ENCODE peak calls at places on chromosomes 2 and 18, in six cellular contexts. C is neural crest cell; K is NCI-H1105; O is fibroblast of mammary gland; F is activated CD8-positive, alpha-beta memory T cell treated with anti-CD3 and anti-CD28 coated beads for 1 hour; R is activated T-helper 1 cell treated with anti-CD3 and anti-CD28 coated beads, Interleukin-2, amount 50 U/mL, for 16 hours. G is an unnamed sample.

GRCh38 chr2:100235098-100235497 is 87.2 kb downstream of the LONRF2 start:
- DNase-seq in K (no peak), F (peak), C (no peak), O (no peak), R (no peak), G (peak)

GRCh38 chr18:295756-296155 is 27.9 kb upstream of the THOC1 start:
- DNase-seq in O (peak), C (no peak), R (no peak), K (no peak), F (no peak), G (no peak)

GRCh38 chr2:160836755-160837154 is 323.5 kb upstream of the TANK start:
- DNase-seq in C (no peak), R (no peak), K (no peak), F (no peak), O (peak), G (no peak)

GRCh38 chr2:84841577-84841976 is 39.3 kb downstream of the TRABD2A start:
- DNase-seq in F (no peak), R (no peak), O (no peak), K (no peak), C (no peak), G (peak)

GRCh38 chr2:112646791-112647720 is 1.3 kb downstream of the SLC20A1 start:
- DNase-seq in K (peak), C (peak), R (no peak), O (no peak), F (no peak), G (no peak)

GRCh38 chr2:100857915-100858314 is 38.0 kb downstream of the NPAS2 start:
- DNase-seq in C (no peak), F (no peak), O (peak), R (no peak), K (no peak), G (no peak)

GRCh38 chr2:29733945-29734344 is 187.4 kb downstream of the ALK start:
- DNase-seq in F (no peak), O (no peak), K (no peak), R (no peak), C (no peak), G (no peak)

GRCh38 chr18:78740876-78741275 is 238.7 kb upstream of the SALL3 start:
- DNase-seq in R (no peak), C (no peak), F (no peak), K (no peak), O (no peak), G (no peak)

GRCh38 chr2:10137053-10137843 is 14.7 kb downstream of the RRM2 start:
- DNase-seq in F (no peak), O (no peak), R (no peak), K (no peak), C (no peak), G (no peak)

GRCh38 chr18:44609210-44609941 is 71.3 kb upstream of the SETBP1 start:
- DNase-seq in F (no peak), K (no peak), O (no peak), C (no peak), R (no peak), G (no peak)

GRCh38 chr2:70541481-70542020 is 12.1 kb downstream of the TGFA start:
- DNase-seq in K (no peak), C (no peak), R (no peak), O (no peak), F (no peak), G (no peak)

GRCh38 chr2:38601061-38601460 is 1.7 kb downstream of the HNRNPLL start:
- DNase-seq in K (no peak), O (no peak), F (no peak), R (no peak), C (no peak), G (no peak)

GRCh38 chr2:241702405-241703127 is 727 bp downstream of the ING5 start:
- DNase-seq in C (peak), K (peak), O (no peak), R (peak), F (peak), G (peak)

GRCh38 chr2:224947566-224947965 is 94.7 kb downstream of the DOCK10 start:
- DNase-seq in F (no peak), R (no peak), O (no peak), K (no peak), C (no peak), G (no peak)

GRCh38 chr2:136135924-136136906 is 18.3 kb upstream of the CXCR4 start:
- DNase-seq in K (peak), F (peak), C (no peak), O (no peak), R (peak), G (peak)

GRCh38 chr2:23533014-23533730 is 148.2 kb downstream of the KLHL29 start:
- DNase-seq in O (no peak), K (peak), R (no peak), C (no peak), F (no peak), G (no peak)

GRCh38 chr2:25109822-25110221 is 58.6 kb downstream of the POMC start:
- DNase-seq in O (no peak), F (no peak), K (no peak), C (no peak), R (no peak), G (no peak)

GRCh38 chr2:37343537-37344434 is 644 bp upstream of the QPCT start:
- DNase-seq in F (no peak), R (no peak), C (no peak), K (no peak), O (peak), G (no peak)

GRCh38 chr18:29003194-29003593 is 826.3 kb upstream of the CDH2 start:
- DNase-seq in C (no peak), F (no peak), R (no peak), K (peak), O (no peak), G (no peak)

GRCh38 chr2:66440692-66441091 is 5.8 kb downstream of the MEIS1 start:
- DNase-seq in F (no peak), K (no peak), C (no peak), O (peak), R (no peak), G (no peak)

GRCh38 chr2:158676696-158677095 is 118.4 kb upstream of the DAPL1 start:
- DNase-seq in F (no peak), R (no peak), O (no peak), C (no peak), K (no peak), G (no peak)

GRCh38 chr2:128799284-128799552 is 480.6 kb upstream of the HS6ST1 start:
- DNase-seq in K (no peak), F (no peak), R (no peak), C (no peak), O (no peak), G (no peak)

GRCh38 chr2:111534816-111535803 is 348.9 kb downstream of the ANAPC1 start:
- DNase-seq in C (no peak), O (peak), K (no peak), R (no peak), F (no peak), G (peak)

GRCh38 chr2:13819896-13820295 is 812.6 kb upstream of the LRATD1 start:
- DNase-seq in K (no peak), R (no peak), C (no peak), F (no peak), O (peak), G (no peak)

GRCh38 chr2:33133436-33133835 is 186.7 kb downstream of the LTBP1 start:
- DNase-seq in R (no peak), C (no peak), K (no peak), O (peak), F (no peak), G (no peak)

GRCh38 chr2:165238295-165238694 is 919 bp upstream of the SCN2A start:
- DNase-seq in F (no peak), R (no peak), K (no peak), C (peak), O (peak), G (no peak)

GRCh38 chr18:48989304-48990284 is 38.8 kb upstream of the SMAD7 start:
- DNase-seq in F (no peak), O (peak), R (no peak), K (no peak), C (no peak), G (no peak)

GRCh38 chr2:138059967-138060635 is 95.8 kb downstream of the HNMT start:
- DNase-seq in O (peak), K (peak), F (no peak), C (no peak), R (no peak), G (no peak)

GRCh38 chr18:58026395-58026794 is 17.6 kb upstream of the NEDD4L start:
- DNase-seq in R (no peak), F (no peak), C (no peak), O (no peak), K (no peak), G (no peak)

GRCh38 chr2:128644156-128644555 is 325.5 kb upstream of the HS6ST1 start:
- DNase-seq in O (no peak), K (no peak), C (peak), R (no peak), F (no peak), G (no peak)

GRCh38 chr2:235460548-235461047 is 33.2 kb upstream of the AGAP1 start:
- DNase-seq in O (no peak), C (no peak), F (no peak), K (no peak), R (no peak), G (no peak)

G was measured in central memory CD4-positive, alpha-beta T cell.